ENCODE peak calls at places on chromosome 21, in seven cellular contexts. A is GM23248, D is fibroblast of lung, B is cardiac muscle cell, F is heart right ventricle, G is neuronal stem cell, M is lung. W is an unnamed sample.
A peak's percentile ranks its signal among the peaks of the same experiment; 100 is the strongest.

GRCh38 chr21:42571391-42572150 is 57.9 kb downstream of the SLC37A1 start:
- DNase-seq in A (no peak), D (no peak), B (no peak), F (no peak), G (no peak), M (no peak), W (no peak)

GRCh38 chr21:43812139-43812821 is 22.9 kb downstream of the RRP1 start:
- DNase-seq in A (no peak), D (no peak), B (no peak), F (no peak), G (no peak), M (peak; percentile 60), W (peak; percentile 79)

GRCh38 chr21:26194811-26195251 is 24.3 kb upstream of the APP start:
- DNase-seq in A (peak; percentile 66), D (no peak), B (no peak), F (no peak), G (no peak), M (no peak), W (no peak)

GRCh38 chr21:41612674-41613250 is 104.8 kb upstream of the TMPRSS2 start:
- DNase-seq in A (peak; percentile 98), D (peak; percentile 98), B (peak; percentile 97), F (peak; percentile 63), G (peak; percentile 63), M (peak; percentile 63), W (peak; percentile 89)

GRCh38 chr21:27250386-27250785 is 283.5 kb upstream of the ADAMTS5 start:
- DNase-seq in A (no peak), D (no peak), B (no peak), F (no peak), G (no peak), M (no peak), W (no peak)

GRCh38 chr21:28516996-28517592 is 475.6 kb downstream of the LTN1 start:
- DNase-seq in A (peak; percentile 10), D (peak; percentile 47), B (peak; percentile 67), F (peak; percentile 74), G (peak; percentile 45), M (peak; percentile 39), W (peak; percentile 83)

GRCh38 chr21:45387506-45387905 is 17.5 kb upstream of the COL18A1 start:
- DNase-seq in A (no peak), D (no peak), B (no peak), F (no peak), G (no peak), M (no peak), W (peak; percentile 26)

GRCh38 chr21:37060296-37060695 is 12.6 kb downstream of the PIGP start:
- DNase-seq in A (peak; percentile 98), D (peak; percentile 96), B (peak; percentile 89), F (peak; percentile 27), G (no peak), M (peak; percentile 53), W (peak; percentile 37)

GRCh38 chr21:37452222-37452621 is 85.6 kb downstream of the DYRK1A start:
- DNase-seq in A (peak; percentile 86), D (peak; percentile 94), B (peak; percentile 82), F (peak; percentile 65), G (no peak), M (no peak), W (no peak)

GRCh38 chr21:23858878-23859277 is 1748.4 kb downstream of the MRPL39 start:
- DNase-seq in A (no peak), D (no peak), B (no peak), F (no peak), G (no peak), M (no peak), W (no peak)

GRCh38 chr21:46604975-46605758 is at the start of gene S100B:
- DNase-seq in A (no peak), D (peak; percentile 26), B (no peak), F (no peak), G (no peak), M (no peak), W (peak; percentile 53)

GRCh38 chr21:45543710-45544448 is 1.6 kb upstream of the SLC19A1 start:
- DNase-seq in A (no peak), D (no peak), B (no peak), F (peak; percentile 3), G (no peak), M (peak; percentile 27), W (peak; percentile 63)

GRCh38 chr21:41778974-41779600 is 12.2 kb upstream of the RIPK4 start:
- DNase-seq in A (no peak), D (no peak), B (no peak), F (no peak), G (no peak), M (no peak), W (no peak)

GRCh38 chr21:28216976-28217523 is 775.6 kb downstream of the LTN1 start:
- DNase-seq in A (no peak), D (no peak), B (no peak), F (no peak), G (no peak), M (no peak), W (no peak)

GRCh38 chr21:45550552-45551210 is 8.4 kb upstream of the SLC19A1 start:
- DNase-seq in A (no peak), D (no peak), B (peak; percentile 24), F (no peak), G (no peak), M (no peak), W (peak; percentile 58)

GRCh38 chr21:46153259-46154154 is 1.9 kb downstream of the FTCD start:
- DNase-seq in A (peak; percentile 67), D (no peak), B (peak; percentile 68), F (no peak), G (peak; percentile 54), M (no peak), W (peak; percentile 57)

GRCh38 chr21:17775431-17776126 is 43.6 kb downstream of the C21orf91 start:
- DNase-seq in A (no peak), D (no peak), B (no peak), F (no peak), G (no peak), M (no peak), W (no peak)

DNA sequence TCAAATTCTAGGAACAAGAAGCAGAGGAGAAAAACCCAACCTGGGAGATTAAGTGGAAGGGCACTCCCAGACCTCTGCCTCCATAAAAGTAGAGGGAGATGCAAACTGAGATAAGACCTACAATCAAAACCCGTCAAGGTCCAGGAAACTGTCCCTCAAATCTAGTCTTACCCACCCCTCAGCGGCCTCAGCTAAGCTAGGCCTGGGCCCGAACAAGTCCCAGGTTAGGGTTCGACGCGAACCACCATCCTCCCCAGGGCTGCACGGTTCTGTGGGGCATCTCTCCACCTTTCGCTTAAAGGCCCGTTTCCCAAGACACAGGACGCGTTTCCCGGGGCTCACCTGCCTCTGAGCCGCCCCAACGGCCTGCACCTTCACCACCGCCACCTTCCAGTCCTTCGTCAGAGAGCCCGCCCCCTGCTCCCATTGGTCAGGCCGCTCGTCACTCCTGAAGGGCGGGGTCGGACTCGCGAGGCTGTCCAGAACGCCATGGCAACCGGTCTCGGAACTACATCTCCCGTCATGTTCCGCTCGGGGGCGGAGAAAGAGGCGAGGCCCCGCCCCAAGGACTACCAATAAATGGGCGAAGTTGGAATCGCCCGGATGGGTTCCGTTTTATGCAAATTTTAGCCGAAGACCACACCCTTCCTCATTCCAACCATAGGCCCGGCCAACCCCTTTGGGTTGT is at the start of gene CRYZL1:
- DNase-seq in A (peak; percentile 100), D (peak; percentile 100), B (peak; percentile 100), F (peak; percentile 100), G (peak; percentile 99), M (peak; percentile 100), W (peak; percentile 100)
- H3K9me3 ChIP-seq in A (no peaks in the 10 kb centered on the region), D (no peaks in the 10 kb centered on the region), B (no peaks in the 10 kb centered on the region), F (no peaks in the 10 kb centered on the region), G (no peaks in the 10 kb centered on the region), M (no peaks in the 10 kb centered on the region), W (no peaks in the 10 kb centered on the region)

GRCh38 chr21:38660333-38661295 is 145.1 kb upstream of the ETS2 start:
- DNase-seq in A (peak; percentile 48), D (peak; percentile 11), B (peak; percentile 11), F (peak; percentile 23), G (no peak), M (no peak), W (peak; percentile 57)
- H3K27me3 ChIP-seq in A (peaks cover 69% of the 10 kb centered on the region), D (peaks cover 73% of the 10 kb centered on the region), B (peaks cover 91% of the 10 kb centered on the region), F (peaks cover 56% of the 10 kb centered on the region), G (peaks cover 27% of the 10 kb centered on the region), M (no peaks in the 10 kb centered on the region), W (no peaks in the 10 kb centered on the region)

DNA sequence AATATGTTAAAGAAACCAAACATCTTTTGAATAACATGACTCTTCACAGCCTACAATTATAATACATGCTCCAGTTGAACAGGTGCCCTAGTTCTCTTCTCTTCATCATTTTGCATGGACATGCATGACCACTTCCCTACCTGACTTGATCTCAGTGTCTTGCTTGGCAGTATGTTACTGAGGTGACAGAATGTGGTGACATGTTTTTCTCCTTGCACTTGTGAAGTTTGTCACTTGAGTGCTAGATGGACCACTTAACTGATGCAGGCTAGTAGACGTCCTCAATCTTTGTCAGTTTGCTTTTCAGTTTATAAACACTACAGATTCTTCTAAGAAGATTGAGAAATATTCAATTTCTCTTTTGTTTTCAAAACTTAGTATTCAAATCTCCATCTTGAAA is 10.1 kb upstream of the KRTAP13-2 start:
- DNase-seq in A (no peak), D (no peak), B (no peak), F (no peak), G (no peak), M (no peak), W (no peak)
- H3K4me1 ChIP-seq in A (no peaks in the 10 kb centered on the region), D (no peaks in the 10 kb centered on the region), B (no peaks in the 10 kb centered on the region), F (no peaks in the 10 kb centered on the region), G (no peaks in the 10 kb centered on the region), M (no peaks in the 10 kb centered on the region), W (no peaks in the 10 kb centered on the region)

DNA sequence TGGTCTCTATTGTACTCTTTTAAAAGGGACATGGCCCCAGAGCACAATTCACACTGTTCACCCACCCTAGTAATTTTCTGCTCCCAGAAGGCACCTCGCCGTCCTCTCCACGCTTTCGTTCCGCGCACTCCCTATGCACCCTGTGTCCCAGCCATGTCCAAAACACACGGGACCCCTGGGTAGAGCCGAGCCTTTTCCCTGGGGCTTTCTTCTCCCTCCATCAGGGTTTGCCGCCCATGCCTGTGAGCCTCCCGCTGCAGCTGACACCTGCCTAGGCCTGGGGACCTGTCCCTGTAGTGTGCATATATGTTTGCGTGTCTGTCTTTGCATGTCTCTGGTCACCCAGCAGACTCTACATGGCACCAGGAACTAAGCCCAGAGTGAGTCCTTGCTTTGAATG is 302.7 kb downstream of the PCP4 start:
- DNase-seq in A (no peak), D (no peak), B (no peak), F (no peak), G (no peak), M (no peak), W (no peak)
- H3K9me3 ChIP-seq in A (no peaks in the 10 kb centered on the region), D (no peaks in the 10 kb centered on the region), B (no peaks in the 10 kb centered on the region), F (no peaks in the 10 kb centered on the region), G (no peaks in the 10 kb centered on the region), M (no peaks in the 10 kb centered on the region), W (no peaks in the 10 kb centered on the region)

DNA sequence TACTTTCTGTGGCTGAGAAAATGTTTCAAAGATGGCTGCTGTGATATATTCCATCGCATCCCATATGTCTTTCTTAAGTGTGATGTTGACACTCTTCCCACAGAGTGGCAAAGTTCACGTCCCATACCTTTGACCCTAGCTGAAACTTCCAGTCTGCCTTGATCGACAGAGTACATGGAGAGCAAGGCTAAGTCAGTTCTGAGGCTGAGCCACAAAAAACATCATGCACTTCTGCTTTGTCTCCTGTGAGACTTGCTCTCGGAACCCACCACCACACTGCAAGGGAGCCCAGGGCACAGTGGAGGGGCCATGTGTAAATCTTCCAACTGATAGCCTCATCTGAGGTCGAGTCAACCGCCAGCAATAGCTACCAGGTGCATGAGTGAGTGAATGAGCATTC is 431.9 kb upstream of the RUNX1 start:
- DNase-seq in A (no peak), D (no peak), B (no peak), F (no peak), G (no peak), M (no peak), W (no peak)
- H3K27me3 ChIP-seq in A (no peaks in the 10 kb centered on the region), D (no peaks in the 10 kb centered on the region), B (peaks cover 2% of the 10 kb centered on the region), F (no peaks in the 10 kb centered on the region), G (no peaks in the 10 kb centered on the region), M (no peaks in the 10 kb centered on the region), W (no peaks in the 10 kb centered on the region)